ENCODE peak calls at places on chromosome 20, in five cellular contexts. F is NCI-H1105 treated with DMSO at 0.1 percent for 48 hours; Y is myocyte; A is neural crest cell; V is stimulated activated CD8-positive, alpha-beta memory T cell treated with anti-CD3 and anti-CD28 coated beads, Interleukin-12 subunit alpha, Interleukin-12 subunit beta, amount 100 ng/mL, for 1 hour. R is an unnamed sample.

GRCh38 chr20:15708984-15709598 is 864.2 kb downstream of the KIF16B start:
- DNase-seq in F (no peak), Y (no peak), A (peak), V (peak), R (no peak)

GRCh38 chr20:25044660-25045342 is 13.1 kb downstream of the ACSS1 start:
- DNase-seq in F (no peak), Y (no peak), A (no peak), V (no peak), R (no peak)

GRCh38 chr20:44457016-44457415 is 18.7 kb upstream of the TTPAL start:
- DNase-seq in F (peak), Y (no peak), A (no peak), V (no peak), R (no peak)

GRCh38 chr20:47334022-47334551 is 22.4 kb downstream of the ZMYND8 start:
- DNase-seq in F (peak), Y (peak), A (no peak), V (no peak), R (no peak)

GRCh38 chr20:13995841-13996240 is 525 bp downstream of the MACROD2 start:
- DNase-seq in F (peak), Y (peak), A (peak), V (no peak), R (no peak)

GRCh38 chr20:46530640-46531039 is 17.3 kb upstream of the ZNF334 start:
- DNase-seq in F (no peak), Y (no peak), A (no peak), V (no peak), R (no peak)

GRCh38 chr20:31708839-31709534 is 13.7 kb downstream of the BCL2L1 start:
- DNase-seq in F (peak), Y (no peak), A (no peak), V (no peak), R (no peak)

GRCh38 chr20:61956396-61957342 is 109.0 kb downstream of the TAF4 start:
- DNase-seq in F (peak), Y (no peak), A (no peak), V (no peak), R (no peak)

GRCh38 chr20:32442630-32443029 is 84.5 kb downstream of the ASXL1 start:
- DNase-seq in F (no peak), Y (no peak), A (no peak), V (no peak), R (no peak)

R was measured in activated CD4-positive, CD25-positive, alpha-beta regulatory T cell treated with anti-CD3 and anti-CD28 coated beads, Interleukin-2, amount 50 U/mL, for 16 hours.